ENCODE peak calls at places on chromosome 21, in five cellular contexts. Z is activated CD4-positive, alpha-beta T cell treated with anti-CD3 and anti-CD28 coated beads for 24 hours; G is NCI-H2171; W is T1000; H is HTR-8/SVneo. Y is an unnamed sample.

GRCh38 chr21:37450385-37451044 is 83.9 kb downstream of the DYRK1A start:
- DNase-seq in W (no peak), H (no peak), G (no peak), Z (no peak), Y (no peak)

GRCh38 chr21:36260030-36260787 is 59.8 kb upstream of the MORC3 start:
- DNase-seq in H (peak; percentile 79), Z (peak; percentile 28), W (no peak), G (no peak), Y (no peak)

GRCh38 chr21:44463716-44464115 is 8.4 kb downstream of the LRRC3 start:
- DNase-seq in G (no peak), W (no peak), H (no peak), Z (no peak), Y (no peak)

GRCh38 chr21:23394458-23394857 is 2212.8 kb downstream of the MRPL39 start:
- DNase-seq in G (no peak), H (no peak), Z (no peak), W (no peak), Y (no peak)

GRCh38 chr21:24436236-24436635 is 1171.0 kb downstream of the MRPL39 start:
- DNase-seq in H (no peak), Z (no peak), W (no peak), G (no peak), Y (no peak)

GRCh38 chr21:32807717-32808380 is 36.3 kb upstream of the PAXBP1 start:
- DNase-seq in G (peak; percentile 15), Z (no peak), W (no peak), H (no peak), Y (no peak)

GRCh38 chr21:44626673-44627143 is at the start of gene KRTAP10-9:
- DNase-seq in H (no peak), Z (no peak), G (no peak), W (no peak), Y (no peak)

GRCh38 chr21:26405071-26405470 is 168.0 kb downstream of the CYYR1 start:
- DNase-seq in W (no peak), Z (no peak), G (no peak), H (peak; percentile 22), Y (no peak)

GRCh38 chr21:28899220-28899619 is 93.5 kb downstream of the LTN1 start:
- DNase-seq in G (no peak), Z (no peak), W (no peak), H (no peak), Y (no peak)

GRCh38 chr21:44018127-44018526 is 6.0 kb downstream of the TRAPPC10 start:
- DNase-seq in Z (no peak), G (no peak), W (no peak), H (no peak), Y (no peak)

GRCh38 chr21:25115021-25115420 is 492.3 kb downstream of the MRPL39 start:
- DNase-seq in G (no peak), Z (no peak), H (no peak), W (no peak), Y (no peak)

GRCh38 chr21:35925497-35925896 is 134.8 kb downstream of the SETD4 start:
- DNase-seq in G (no peak), Z (no peak), H (peak; percentile 6), W (no peak), Y (no peak)

GRCh38 chr21:21163904-21164303 is 165.7 kb downstream of the NCAM2 start:
- DNase-seq in H (peak; percentile 42), W (peak; percentile 8), Z (peak; percentile 27), G (peak; percentile 33), Y (peak; percentile 8)

GRCh38 chr21:37601027-37601426 is 234.5 kb downstream of the DYRK1A start:
- DNase-seq in W (no peak), G (no peak), H (no peak), Z (no peak), Y (no peak)

GRCh38 chr21:16370176-16370575 is 640.4 kb downstream of the USP25 start:
- DNase-seq in W (no peak), H (no peak), Z (no peak), G (peak; percentile 12), Y (no peak)

GRCh38 chr21:16342932-16343331 is 613.1 kb downstream of the USP25 start:
- DNase-seq in H (no peak), Z (no peak), G (no peak), W (no peak), Y (no peak)

GRCh38 chr21:25791321-25791720 is 56.5 kb downstream of the GABPA start:
- DNase-seq in Z (no peak), G (no peak), H (peak; percentile 9), W (no peak), Y (no peak)

GRCh38 chr21:32806810-32807386 is 35.3 kb upstream of the PAXBP1 start:
- DNase-seq in W (no peak), Z (peak; percentile 23), H (no peak), G (no peak), Y (peak; percentile 28)

GRCh38 chr21:42222386-42222785 is 3.4 kb downstream of the ABCG1 start:
- DNase-seq in G (no peak), Z (no peak), W (no peak), H (no peak), Y (no peak)

GRCh38 chr21:31343680-31344480 is at the start of gene TIAM1:
- DNase-seq in Z (no peak), W (peak; percentile 32), H (peak; percentile 56), G (peak; percentile 7), Y (no peak)

GRCh38 chr21:42013338-42013737 is 3.2 kb upstream of the ZBTB21 start:
- DNase-seq in Z (no peak), W (no peak), H (no peak), G (no peak), Y (no peak)

GRCh38 chr21:21373969-21374368 is 375.8 kb downstream of the NCAM2 start:
- DNase-seq in H (no peak), Z (no peak), G (no peak), W (no peak), Y (no peak)

GRCh38 chr21:35232545-35233176 is 183.6 kb upstream of the RUNX1 start:
- DNase-seq in Z (no peak), H (peak; percentile 73), W (peak; percentile 63), G (no peak), Y (no peak)

GRCh38 chr21:28675265-28676041 is 317.2 kb downstream of the LTN1 start:
- DNase-seq in G (no peak), W (no peak), Z (no peak), H (no peak), Y (no peak)

GRCh38 chr21:45943630-45944540 is 37.7 kb upstream of the COL6A1 start:
- DNase-seq in H (no peak), Z (no peak), G (no peak), W (no peak), Y (no peak)

GRCh38 chr21:44653656-44654575 is 543 bp downstream of the KRTAP12-4 start:
- DNase-seq in W (no peak), G (no peak), H (no peak), Z (no peak), Y (no peak)

GRCh38 chr21:36422279-36423098 is 37.3 kb downstream of the CHAF1B start:
- DNase-seq in G (no peak), H (peak; percentile 69), Z (no peak), W (no peak), Y (no peak)

GRCh38 chr21:14120091-14120734 is 90.5 kb downstream of the LIPI start:
- DNase-seq in Z (peak; percentile 26), H (no peak), G (peak; percentile 8), W (no peak), Y (no peak)

GRCh38 chr21:38912355-38912619 is 106.6 kb downstream of the ETS2 start:
- DNase-seq in H (no peak), G (no peak), Z (no peak), W (no peak), Y (no peak)

GRCh38 chr21:46190491-46191131 is 6.4 kb upstream of the SPATC1L start:
- DNase-seq in Z (no peak), G (no peak), W (no peak), H (no peak), Y (no peak)

GRCh38 chr21:44640761-44641160 is 3.6 kb downstream of the KRTAP10-10 start:
- DNase-seq in H (no peak), W (no peak), G (no peak), Z (no peak), Y (no peak)

GRCh38 chr21:44012474-44013379 is 618 bp downstream of the TRAPPC10 start:
- DNase-seq in G (peak; percentile 66), W (no peak), H (peak; percentile 45), Z (peak; percentile 73), Y (peak; percentile 83)

GRCh38 chr21:36909901-36910561 is 56.4 kb downstream of the HLCS start:
- DNase-seq in Z (peak; percentile 6), H (peak; percentile 88), W (peak; percentile 52), G (no peak), Y (no peak)

GRCh38 chr21:44664691-44665090 is 2.0 kb downstream of the KRTAP12-2 start:
- DNase-seq in W (no peak), Z (no peak), H (no peak), G (no peak), Y (no peak)

GRCh38 chr21:32682696-32683474 is 44.9 kb downstream of the SYNJ1 start:
- DNase-seq in Z (no peak), G (no peak), H (no peak), W (no peak), Y (no peak)

GRCh38 chr21:32549454-32549853 is 35.9 kb downstream of the TCP10L start:
- DNase-seq in H (no peak), G (no peak), Z (no peak), W (no peak), Y (no peak)

GRCh38 chr21:29627905-29628304 is 311.9 kb downstream of the GRIK1 start:
- DNase-seq in H (no peak), G (no peak), Z (no peak), W (no peak), Y (no peak)

GRCh38 chr21:43810505-43811261 is 21.3 kb downstream of the RRP1 start:
- DNase-seq in G (peak; percentile 67), Z (peak; percentile 85), H (peak; percentile 83), W (peak; percentile 55), Y (peak; percentile 77)

GRCh38 chr21:24007592-24007991 is 1599.7 kb downstream of the MRPL39 start:
- DNase-seq in W (no peak), G (no peak), Z (no peak), H (no peak), Y (no peak)